ENCODE peak calls at places on chromosomes 3 and 15, in five cellular contexts. V, P, T, X and D are unnamed samples.
A peak's percentile ranks its signal among the peaks of the same experiment; 100 is the strongest.

GRCh38 chr15:68028137-68028771 is 25.9 kb upstream of the PIAS1 start:
- DNase-seq in V (no peak), P (no peak), T (no peak), X (peak; percentile 25), D (no peak)

GRCh38 chr3:9122732-9123364 is 126.6 kb downstream of the SRGAP3 start:
- DNase-seq in V (peak; percentile 78), P (no peak), T (no peak), X (no peak), D (no peak)

GRCh38 chr3:178880274-178880673 is 191.3 kb downstream of the ZMAT3 start:
- DNase-seq in V (no peak), P (no peak), T (no peak), X (peak; percentile 63), D (no peak)

GRCh38 chr3:104805042-104805441 is 561.7 kb upstream of the ALCAM start:
- DNase-seq in V (no peak), P (no peak), T (no peak), X (no peak), D (no peak)

GRCh38 chr3:162134571-162134970 is 638.0 kb downstream of the OTOL1 start:
- DNase-seq in V (no peak), P (no peak), T (no peak), X (no peak), D (no peak)

GRCh38 chr15:53197426-53197839 is 407.3 kb upstream of the ONECUT1 start:
- DNase-seq in V (peak; percentile 58), P (peak; percentile 53), T (peak; percentile 43), X (peak; percentile 84), D (peak; percentile 65)

GRCh38 chr3:47409284-47409683 is 28.5 kb downstream of the PTPN23 start:
- DNase-seq in V (no peak), P (no peak), T (no peak), X (no peak), D (no peak)

GRCh38 chr15:81914734-81915234 is 131.0 kb downstream of the MEX3B start:
- DNase-seq in V (no peak), P (no peak), T (no peak), X (no peak), D (no peak)

GRCh38 chr3:42088803-42089520 is 2.2 kb upstream of the TRAK1 start:
- DNase-seq in V (no peak), P (peak; percentile 55), T (no peak), X (no peak), D (peak; percentile 62)

GRCh38 chr15:84911879-84912660 is 27.6 kb downstream of the SLC28A1 start:
- DNase-seq in V (peak; percentile 61), P (no peak), T (peak; percentile 90), X (no peak), D (no peak)

GRCh38 chr3:11136871-11137626 is 17.2 kb upstream of the HRH1 start:
- DNase-seq in V (peak; percentile 37), P (no peak), T (no peak), X (peak; percentile 40), D (no peak)

GRCh38 chr3:65961128-65961527 is 77.6 kb downstream of the MAGI1 start:
- DNase-seq in V (no peak), P (no peak), T (no peak), X (no peak), D (no peak)